ENCODE peak calls at places on chromosomes 2 and 18, in eight cellular contexts. O, H, S, V, Z, E, G and M are unnamed samples. For H3K27me3, H3K36me3 and H3K4me1, the result is how much of the 10 kb centered on the place peaks cover.

GRCh38 chr18:37445368-37445767 is 120.2 kb downstream of the CELF4 start:
- DNase-seq in Z (no peak), H (no peak), S (no peak), V (no peak), O (no peak), G (no peak), E (no peak), M (no peak)

GRCh38 chr2:201930831-201931230 is 102.8 kb upstream of the FZD7 start:
- DNase-seq in H (no peak), Z (no peak), S (peak), E (no peak), G (no peak), V (no peak), O (no peak), M (no peak)

GRCh38 chr2:53131416-53131815 is 636.2 kb upstream of the CHAC2 start:
- DNase-seq in V (no peak), G (no peak), S (peak), E (no peak), Z (peak), H (no peak), O (no peak), M (no peak)

GRCh38 chr2:237581751-237582746 is 8.5 kb downstream of the RAB17 start:
- DNase-seq in O (peak), V (peak), E (peak), H (no peak), S (peak), Z (peak), G (peak), M (peak)

GRCh38 chr2:7881038-7881437 is 800.8 kb upstream of the ID2 start:
- DNase-seq in E (no peak), H (no peak), S (peak), V (no peak), Z (peak), O (no peak), G (no peak), M (no peak)

GRCh38 chr2:109218792-109219126 is 89.8 kb downstream of the SH3RF3 start:
- DNase-seq in H (no peak), G (no peak), S (peak), E (no peak), O (no peak), V (no peak), Z (no peak), M (no peak)

GRCh38 chr18:69400253-69400975 is at the start of gene DOK6:
- DNase-seq in O (no peak), H (peak), V (no peak), Z (peak), S (peak), E (peak), G (peak), M (no peak)

GRCh38 chr2:146540271-146540932 is 1304.4 kb upstream of the ACVR2A start:
- DNase-seq in G (no peak), Z (no peak), H (no peak), E (no peak), O (no peak), V (no peak), S (no peak), M (no peak)

GRCh38 chr2:235910067-235910466 is 258.1 kb downstream of the GBX2 start:
- DNase-seq in S (no peak), G (no peak), V (no peak), Z (no peak), H (no peak), E (no peak), O (peak), M (no peak)

GRCh38 chr2:234953116-234954031 is 1.6 kb downstream of the SH3BP4 start:
- DNase-seq in H (peak), V (no peak), S (peak), Z (no peak), O (no peak), E (no peak), G (no peak), M (no peak)

GRCh38 chr2:10297950-10298349 is 4.8 kb upstream of the HPCAL1 start:
- DNase-seq in H (no peak), V (no peak), O (peak), E (peak), S (peak), G (peak), Z (peak), M (no peak)

GRCh38 chr2:72828840-72829507 is 3.1 kb upstream of the EXOC6B start:
- DNase-seq in V (peak), E (no peak), H (no peak), S (no peak), Z (peak), O (no peak), G (no peak), M (no peak)

GRCh38 chr2:170815311-170815710 is 1.4 kb upstream of the GAD1 start:
- DNase-seq in H (no peak), G (no peak), E (no peak), S (no peak), O (no peak), Z (no peak), V (no peak), M (no peak)

GRCh38 chr2:170814551-170815245 is 2.0 kb upstream of the GAD1 start:
- DNase-seq in H (no peak), E (no peak), Z (no peak), S (no peak), G (no peak), O (no peak), V (no peak), M (no peak)

GRCh38 chr2:170816499-170817246 is at the start of gene GAD1:
- DNase-seq in H (peak), V (peak), O (peak), S (peak), E (no peak), Z (peak), G (peak), M (no peak)

GRCh38 chr2:170817247-170817998 is 736 bp downstream of the GAD1 start:
- DNase-seq in O (peak), E (no peak), H (peak), V (no peak), Z (peak), G (no peak), S (peak), M (no peak)

GRCh38 chr2:170815746-170816498 is 765 bp upstream of the GAD1 start:
- DNase-seq in S (peak), E (peak), O (peak), Z (peak), V (peak), H (peak), G (peak), M (no peak)
- H3K27me3 ChIP-seq in S (half or more), E (half or more), O (under half), Z (half or more), V (half or more), H (under half), G (under half), M (under half)

GRCh38 chr2:127985735-127986134 is 42.1 kb downstream of the SAP130 start:
- DNase-seq in S (no peak), O (no peak), G (no peak), Z (no peak), V (no peak), H (no peak), E (peak), M (no peak)
- H3K36me3 ChIP-seq in S (half or more), O (half or more), G (half or more), Z (under half), V (under half), H (half or more), E (half or more), M (half or more)

DNA sequence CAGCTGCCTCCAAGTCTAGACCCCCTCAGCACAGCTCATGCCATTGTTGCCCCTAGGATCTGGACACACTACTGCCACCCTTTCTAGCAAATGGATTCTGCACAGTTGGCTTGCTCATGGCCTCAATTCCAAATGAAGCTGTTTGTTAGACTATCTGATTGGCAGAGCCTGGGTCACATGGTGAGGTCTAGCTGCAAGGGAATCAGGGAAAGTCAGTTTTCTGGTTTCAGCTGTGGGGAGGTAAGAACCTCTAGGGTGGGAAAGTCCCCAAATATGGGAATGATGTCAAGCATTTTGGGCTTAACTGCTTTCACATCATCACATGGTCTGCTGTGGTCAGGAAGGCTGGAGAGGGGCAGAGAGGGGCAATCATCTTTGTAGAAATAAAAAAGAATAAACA is 150.4 kb upstream of the ITGA6 start:
- DNase-seq in O (no peak), G (no peak), Z (no peak), E (no peak), H (no peak), V (peak), S (no peak), M (no peak)
- H3K4me1 ChIP-seq in O (under half), G (under half), Z (under half), E (under half), H (under half), V (under half), S (under half), M (under half)

GRCh38 chr2:220353897-220354296 is 726.5 kb downstream of the SLC4A3 start:
- DNase-seq in O (no peak), Z (no peak), E (no peak), V (no peak), G (no peak), H (no peak), S (no peak), M (no peak)
- H3K27me3 ChIP-seq in O (under half), Z (under half), E (under half), V (under half), G (under half), H (under half), S (under half), M (under half)

DNA sequence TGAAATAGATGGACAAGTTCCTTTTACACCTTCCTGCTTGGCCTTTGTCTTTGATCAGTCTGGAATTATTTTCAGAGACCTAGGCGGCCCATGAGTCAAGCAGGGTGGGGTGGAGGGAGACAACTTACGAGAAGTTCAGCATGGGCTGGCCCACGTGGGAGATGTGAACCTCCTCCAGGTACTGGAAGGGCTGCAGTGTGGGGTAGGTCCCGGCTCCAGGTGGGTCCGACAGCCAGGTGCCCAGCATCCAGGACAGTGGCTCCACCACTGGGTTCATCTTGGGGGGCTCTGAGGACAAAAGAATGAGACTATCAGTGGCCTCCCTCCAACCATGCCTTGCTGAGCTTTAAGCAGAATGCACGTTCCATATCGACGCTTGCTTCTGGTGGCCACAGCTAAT is 30.8 kb downstream of the THAP4 start:
- DNase-seq in Z (no peak), H (no peak), O (no peak), V (no peak), S (no peak), G (no peak), E (no peak), M (no peak)
- H3K36me3 ChIP-seq in Z (under half), H (under half), O (half or more), V (under half), S (under half), G (half or more), E (half or more), M (under half)

DNA sequence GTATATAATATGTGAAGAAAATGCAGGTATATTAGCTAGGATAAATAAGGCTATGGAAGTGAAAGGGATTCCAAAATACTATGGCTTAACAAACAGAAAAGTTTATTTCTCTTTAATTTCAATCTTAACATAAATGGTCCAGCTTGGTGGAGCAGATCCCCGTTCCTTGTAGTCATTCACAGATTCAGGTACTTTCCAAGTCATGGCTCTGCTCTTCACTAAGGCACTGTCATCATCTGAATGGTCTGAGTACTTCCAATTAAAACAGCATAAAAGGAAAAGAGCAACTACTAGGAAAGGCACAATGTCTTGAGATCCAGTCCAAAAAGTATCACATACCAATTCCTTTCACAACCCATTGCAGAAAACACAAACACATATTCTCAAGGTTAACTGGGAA is 63.4 kb downstream of the OLA1 start:
- DNase-seq in V (no peak), G (no peak), O (no peak), S (no peak), E (no peak), Z (no peak), H (no peak), M (no peak)
- H3K4me1 ChIP-seq in V (under half), G (under half), O (under half), S (under half), E (under half), Z (under half), H (under half), M (under half)

GRCh38 chr2:232416521-232417470 is 10.2 kb downstream of the ALPG start:
- DNase-seq in O (no peak), G (no peak), S (no peak), Z (no peak), V (no peak), H (no peak), E (no peak), M (no peak)
- H3K27me3 ChIP-seq in O (under half), G (under half), S (half or more), Z (half or more), V (under half), H (under half), E (half or more), M (under half)

GRCh38 chr2:179990676-179991317 is 16.3 kb downstream of the CWC22 start:
- DNase-seq in S (no peak), O (no peak), Z (no peak), V (no peak), G (no peak), H (no peak), E (no peak), M (no peak)
- H3K36me3 ChIP-seq in S (under half), O (half or more), Z (under half), V (under half), G (half or more), H (under half), E (half or more), M (under half)

GRCh38 chr2:44805391-44805790 is 136.1 kb upstream of the SIX3 start:
- DNase-seq in S (no peak), Z (no peak), V (no peak), H (no peak), E (no peak), O (no peak), G (no peak), M (no peak)
- H3K4me1 ChIP-seq in S (under half), Z (under half), V (under half), H (under half), E (under half), O (under half), G (under half), M (under half)

DNA sequence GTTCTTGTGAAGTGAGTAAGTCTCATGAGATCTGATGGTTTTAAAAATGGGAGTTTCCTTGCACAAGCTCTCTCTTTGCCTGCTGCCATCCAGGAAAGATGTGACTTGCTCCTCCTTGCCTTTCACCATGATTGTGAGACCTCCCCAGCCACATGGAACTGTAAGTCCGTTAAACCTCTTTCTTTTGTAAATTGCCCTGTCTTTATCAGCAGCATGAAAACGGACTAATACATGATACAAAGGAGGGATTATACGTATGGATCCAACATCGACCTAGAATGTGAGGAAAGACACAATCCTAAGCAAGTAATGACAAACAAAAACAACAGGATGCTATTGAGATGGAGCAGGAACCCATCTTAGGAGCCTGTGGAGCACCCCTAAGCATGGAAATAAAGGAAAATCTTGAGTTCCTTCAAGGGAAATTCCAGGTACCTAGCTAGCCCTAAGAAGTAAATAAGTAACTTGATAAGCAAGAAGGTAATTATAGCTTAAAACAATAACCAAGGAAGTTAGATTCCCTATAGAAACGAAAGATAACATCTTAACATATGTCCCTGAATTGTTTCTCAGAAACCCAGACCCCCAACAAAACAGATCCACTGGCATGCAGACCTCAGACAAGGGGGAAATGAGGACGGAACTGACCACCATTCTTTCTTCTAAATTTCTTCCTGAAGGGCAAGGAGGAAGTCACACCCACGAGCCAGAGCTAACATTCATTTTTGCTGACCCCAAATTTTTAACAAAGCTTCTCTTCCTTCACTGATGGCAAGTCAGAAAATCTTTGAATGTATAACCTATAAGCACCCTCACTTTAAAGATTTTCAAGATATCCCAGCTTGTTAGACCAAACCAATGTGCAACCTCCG is 1.4 kb upstream of the TNFRSF11A start:
- DNase-seq in V (no peak), S (no peak), G (no peak), O (no peak), E (no peak), Z (no peak), H (no peak), M (no peak)
- H3K27me3 ChIP-seq in V (under half), S (half or more), G (under half), O (under half), E (under half), Z (half or more), H (under half), M (under half)